ENCODE peak calls at places on chromosomes 13 and 19, in six cellular contexts. Q is SJSA1; G is CD8-positive, alpha-beta T cell; L is effector memory CD4-positive, alpha-beta T cell; F is esophagus squamous epithelium; Y is neuronal stem cell. K is an unnamed sample.

GRCh38 chr19:38812841-38813320 is at the start of gene LGALS4:
- DNase-seq in G (no peak), F (no peak), Q (no peak), L (no peak), Y (no peak), K (no peak)

GRCh38 chr13:41506312-41506711 is 49.0 kb downstream of the RGCC start:
- DNase-seq in F (no peak), Q (no peak), Y (no peak), G (no peak), L (no peak), K (no peak)

GRCh38 chr13:76829572-76830327 is 56.5 kb downstream of the KCTD12 start:
- DNase-seq in Q (no peak), Y (no peak), G (no peak), L (no peak), F (no peak), K (no peak)

GRCh38 chr13:51760592-51760991 is 43.4 kb downstream of the DHRS12 start:
- DNase-seq in L (no peak), Y (no peak), Q (peak; percentile 52), G (no peak), F (no peak), K (no peak)

GRCh38 chr19:6611441-6611852 is 20.5 kb upstream of the CD70 start:
- DNase-seq in G (no peak), L (no peak), Y (no peak), F (no peak), Q (no peak), K (no peak)

GRCh38 chr13:85236431-85236830 is 562.8 kb downstream of the SLITRK6 start:
- DNase-seq in Y (no peak), F (no peak), Q (peak; percentile 67), G (no peak), L (no peak), K (peak; percentile 2)

GRCh38 chr19:1672038-1672768 is 19.8 kb upstream of the TCF3 start:
- DNase-seq in Q (peak; percentile 15), Y (no peak), G (peak; percentile 68), F (no peak), L (no peak), K (peak; percentile 28)

GRCh38 chr19:3243851-3244700 is 19.6 kb downstream of the CELF5 start:
- DNase-seq in Y (peak; percentile 70), G (peak; percentile 54), F (no peak), Q (peak; percentile 27), L (no peak), K (peak; percentile 48)

GRCh38 chr19:55462722-55463121 is 1.3 kb upstream of the ISOC2 start:
- DNase-seq in G (no peak), Q (no peak), F (no peak), Y (no peak), L (no peak), K (no peak)

GRCh38 chr19:38395381-38396127 is 7.1 kb downstream of the SPRED3 start:
- DNase-seq in Q (no peak), F (no peak), Y (no peak), G (peak; percentile 30), L (no peak), K (no peak)

GRCh38 chr13:28494861-28495585 is at the start of gene FLT1:
- DNase-seq in Q (peak; percentile 28), G (peak; percentile 54), L (no peak), F (no peak), Y (peak; percentile 38), K (peak; percentile 39)

GRCh38 chr13:111123221-111123620 is 8.1 kb downstream of the ARHGEF7 start:
- DNase-seq in G (no peak), Y (no peak), F (no peak), Q (no peak), L (no peak), K (no peak)

GRCh38 chr13:28478127-28478526 is 16.8 kb downstream of the FLT1 start:
- DNase-seq in Y (no peak), G (no peak), Q (no peak), L (no peak), F (no peak), K (no peak)

GRCh38 chr19:38032151-38032550 is 125.1 kb downstream of the SIPA1L3 start:
- DNase-seq in L (no peak), G (no peak), Y (no peak), F (no peak), Q (no peak), K (no peak)

GRCh38 chr19:58054792-58055482 is 4.1 kb upstream of the ZNF135 start:
- DNase-seq in L (no peak), Y (no peak), F (no peak), Q (no peak), G (no peak), K (no peak)

GRCh38 chr19:23436944-23437343 is 41.7 kb upstream of the ZNF91 start:
- DNase-seq in G (no peak), Y (no peak), F (no peak), L (no peak), Q (no peak), K (no peak)

GRCh38 chr13:99605417-99606321 is 104.4 kb downstream of the TM9SF2 start:
- DNase-seq in G (peak; percentile 52), Q (no peak), Y (peak; percentile 32), F (no peak), L (peak; percentile 19), K (peak; percentile 34)

GRCh38 chr19:53989600-53990533 is 1.6 kb upstream of the CACNG6 start:
- DNase-seq in L (no peak), F (no peak), Q (no peak), G (no peak), Y (no peak), K (peak; percentile 77)

GRCh38 chr13:48662226-48662625 is 8.5 kb downstream of the CYSLTR2 start:
- DNase-seq in F (no peak), Y (no peak), Q (no peak), L (no peak), G (no peak), K (no peak)

GRCh38 chr19:44903602-44904425 is 1.8 kb upstream of the APOE start:
- DNase-seq in G (peak; percentile 80), Q (peak; percentile 73), F (no peak), Y (peak; percentile 71), L (peak; percentile 49), K (peak; percentile 49)

GRCh38 chr13:47039106-47039505 is 142.3 kb upstream of the HTR2A start:
- DNase-seq in F (no peak), Q (peak; percentile 7), G (no peak), L (no peak), Y (no peak), K (no peak)

GRCh38 chr19:29446331-29446730 is 79.5 kb upstream of the VSTM2B start:
- DNase-seq in Y (no peak), F (no peak), Q (no peak), L (no peak), G (no peak), K (no peak)

GRCh38 chr13:112688560-112689497 is 1.0 kb upstream of the ATP11A start:
- DNase-seq in Y (no peak), F (no peak), L (no peak), Q (no peak), G (no peak), K (no peak)

GRCh38 chr19:2246014-2246620 is 3.0 kb upstream of the AMH start:
- DNase-seq in G (no peak), L (no peak), F (no peak), Q (no peak), Y (no peak), K (no peak)

GRCh38 chr19:24159707-24160106 is 72.7 kb downstream of the ZNF254 start:
- DNase-seq in Q (no peak), Y (no peak), G (no peak), F (no peak), L (no peak), K (no peak)

DNA sequence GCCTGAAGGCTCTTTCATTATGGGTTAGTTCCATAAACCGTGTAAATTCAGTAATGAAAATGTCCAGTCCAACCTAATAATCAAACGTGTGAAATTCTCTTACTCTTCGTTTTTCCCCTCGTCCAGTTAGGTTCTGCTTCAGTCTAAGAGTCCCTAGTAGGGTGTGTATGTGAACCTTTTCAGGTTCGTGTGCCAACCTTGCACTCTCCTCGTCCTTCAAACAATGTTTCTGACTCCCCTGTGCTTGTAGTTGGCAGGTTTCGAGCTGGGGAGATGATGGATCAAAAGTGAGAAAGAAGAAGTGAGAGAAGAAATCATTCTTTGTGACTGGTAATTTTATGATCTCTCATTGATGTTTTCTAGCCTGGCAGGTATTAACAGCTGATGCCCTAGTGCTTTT is 366.1 kb downstream of the GPC5 start:
- DNase-seq in L (no peak), G (no peak), Y (no peak), Q (no peak), F (no peak), K (no peak)
- H3K4me3 ChIP-seq in L (no peak overlapping the region), G (no peak overlapping the region), Y (no peak overlapping the region), Q (no peak overlapping the region), F (no peak overlapping the region), K (no peak overlapping the region)

GRCh38 chr19:18777156-18777724 is 13.9 kb downstream of the COMP start:
- DNase-seq in F (no peak), Q (no peak), G (no peak), L (no peak), Y (no peak), K (no peak)

GRCh38 chr19:18778826-18779354 is 12.2 kb downstream of the COMP start:
- DNase-seq in G (no peak), F (no peak), Y (no peak), Q (no peak), L (no peak), K (no peak)

GRCh38 chr19:18776736-18777135 is 14.4 kb downstream of the COMP start:
- DNase-seq in F (no peak), Q (no peak), Y (no peak), G (no peak), L (no peak), K (peak; percentile 82)

GRCh38 chr19:18776288-18776594 is 14.9 kb downstream of the COMP start:
- DNase-seq in Y (no peak), Q (peak; percentile 14), L (no peak), G (no peak), F (no peak), K (peak; percentile 88)

DNA sequence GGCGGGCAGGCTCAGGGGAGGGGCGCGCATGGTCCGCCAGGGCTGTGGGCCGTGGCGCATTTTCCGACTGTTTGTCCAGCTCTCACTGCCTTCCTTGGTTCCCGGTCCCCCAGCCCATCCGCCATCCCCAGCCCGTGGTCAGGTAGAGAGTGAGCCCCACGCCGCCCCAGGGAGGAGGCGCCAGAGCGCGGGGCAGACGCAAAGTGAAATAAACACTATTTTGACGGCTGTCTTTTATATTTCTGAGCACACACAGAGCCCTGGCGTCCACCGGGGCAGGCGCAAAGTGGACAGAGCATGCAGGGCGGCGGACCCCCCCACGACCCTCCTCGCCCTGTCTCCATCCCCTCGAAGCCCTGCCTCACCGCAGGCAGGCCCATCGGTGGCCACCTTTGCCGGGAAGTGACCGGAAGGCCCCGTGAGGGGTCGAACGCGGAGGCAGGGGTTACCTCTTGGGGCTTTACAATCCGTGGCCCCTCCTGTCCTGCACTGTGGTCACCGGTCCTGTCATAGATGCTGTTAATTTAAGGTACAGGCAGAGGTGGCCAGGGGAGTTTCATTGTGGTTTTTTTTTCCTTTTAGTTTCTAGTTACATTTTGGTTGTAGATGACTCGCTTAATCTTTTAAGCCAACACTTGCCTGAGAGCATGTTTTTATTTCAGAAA is 13.2 kb downstream of the COMP start:
- DNase-seq in G (no peak), F (no peak), L (no peak), Q (no peak), Y (no peak), K (no peak)
- H3K27me3 ChIP-seq in G (no peaks in the 10 kb centered on the region), F (no peaks in the 10 kb centered on the region), L (no peaks in the 10 kb centered on the region), Q (no peaks in the 10 kb centered on the region), Y (peaks cover 32% of the 10 kb centered on the region), K (no peaks in the 10 kb centered on the region)

GRCh38 chr19:50565984-50566903 is 2.0 kb downstream of the LRRC4B start:
- DNase-seq in G (no peak), F (no peak), Q (no peak), Y (no peak), L (no peak), K (no peak)
- H3K4me3 ChIP-seq in G (no peak overlapping the region), F (no peak overlapping the region), Q (no peak overlapping the region), Y (peak overlapping the region; percentile 71), L (no peak overlapping the region), K (no peak overlapping the region)

GRCh38 chr19:47465957-47466356 is 5.7 kb downstream of the SLC8A2 start:
- DNase-seq in L (no peak), F (no peak), Y (no peak), Q (no peak), G (no peak), K (no peak)
- H3K27me3 ChIP-seq in L (peaks cover 19% of the 10 kb centered on the region), F (no peaks in the 10 kb centered on the region), Y (no peaks in the 10 kb centered on the region), Q (peaks cover 74% of the 10 kb centered on the region), G (peaks cover 15% of the 10 kb centered on the region), K (peaks cover 51% of the 10 kb centered on the region)

K was measured in MG63.